ENCODE peak calls at places on chromosomes 13 and 19, in seven cellular contexts. One of them, this sample, is unnamed.

GRCh38 chr19:29587518-29587986 is 18.5 kb upstream of the POP4 start:
- DNase-seq in ELR: peak
- DNase-seq in GM06990: peak
- DNase-seq in T-helper 17 cell: peak
- DNase-seq in activated naive CD4-positive, alpha-beta T cell treated with anti-CD3 and anti-CD28 coated beads, Interleukin-2, amount 10 ng/mL, durations not matched to agents 7 days and 5 days: peak
- DNase-seq in occipital lobe: no peak
- DNase-seq in RPMI8226: no peak
- DNase-seq in this sample: no peak

GRCh38 chr13:51620165-51620983 is 36.1 kb downstream of the WDFY2 start:
- DNase-seq in T-helper 17 cell: no peak
- DNase-seq in occipital lobe: no peak
- DNase-seq in RPMI8226: no peak
- DNase-seq in activated naive CD4-positive, alpha-beta T cell treated with anti-CD3 and anti-CD28 coated beads, Interleukin-2, amount 10 ng/mL, durations not matched to agents 7 days and 5 days: no peak
- DNase-seq in GM06990: no peak
- DNase-seq in ELR: no peak
- DNase-seq in this sample: no peak

GRCh38 chr13:37797606-37798005 is 72.0 kb downstream of the TRPC4 start:
- DNase-seq in GM06990: no peak
- DNase-seq in occipital lobe: no peak
- DNase-seq in activated naive CD4-positive, alpha-beta T cell treated with anti-CD3 and anti-CD28 coated beads, Interleukin-2, amount 10 ng/mL, durations not matched to agents 7 days and 5 days: no peak
- DNase-seq in RPMI8226: no peak
- DNase-seq in ELR: no peak
- DNase-seq in T-helper 17 cell: no peak
- DNase-seq in this sample: no peak

GRCh38 chr19:9836021-9836420 is 903 bp downstream of the PIN1 start:
- DNase-seq in GM06990: no peak
- DNase-seq in ELR: peak
- DNase-seq in T-helper 17 cell: no peak
- DNase-seq in occipital lobe: no peak
- DNase-seq in RPMI8226: peak
- DNase-seq in activated naive CD4-positive, alpha-beta T cell treated with anti-CD3 and anti-CD28 coated beads, Interleukin-2, amount 10 ng/mL, durations not matched to agents 7 days and 5 days: no peak
- DNase-seq in this sample: no peak

GRCh38 chr13:37074703-37075102 is 15.2 kb upstream of the SUPT20H start:
- DNase-seq in RPMI8226: peak
- DNase-seq in occipital lobe: no peak
- DNase-seq in activated naive CD4-positive, alpha-beta T cell treated with anti-CD3 and anti-CD28 coated beads, Interleukin-2, amount 10 ng/mL, durations not matched to agents 7 days and 5 days: no peak
- DNase-seq in GM06990: no peak
- DNase-seq in ELR: peak
- DNase-seq in T-helper 17 cell: no peak
- DNase-seq in this sample: no peak

GRCh38 chr19:8017808-8018207 is 12.4 kb upstream of the ELAVL1 start:
- DNase-seq in ELR: no peak
- DNase-seq in activated naive CD4-positive, alpha-beta T cell treated with anti-CD3 and anti-CD28 coated beads, Interleukin-2, amount 10 ng/mL, durations not matched to agents 7 days and 5 days: peak
- DNase-seq in RPMI8226: peak
- DNase-seq in GM06990: no peak
- DNase-seq in T-helper 17 cell: no peak
- DNase-seq in occipital lobe: no peak
- DNase-seq in this sample: no peak

GRCh38 chr19:43923875-43924274 is 11.2 kb downstream of the ZNF45 start:
- DNase-seq in occipital lobe: no peak
- DNase-seq in activated naive CD4-positive, alpha-beta T cell treated with anti-CD3 and anti-CD28 coated beads, Interleukin-2, amount 10 ng/mL, durations not matched to agents 7 days and 5 days: no peak
- DNase-seq in GM06990: no peak
- DNase-seq in RPMI8226: no peak
- DNase-seq in ELR: no peak
- DNase-seq in T-helper 17 cell: no peak
- DNase-seq in this sample: no peak

GRCh38 chr13:32530841-32531253 is 7.7 kb downstream of the N4BP2L2 start:
- DNase-seq in GM06990: peak
- DNase-seq in ELR: peak
- DNase-seq in occipital lobe: no peak
- DNase-seq in RPMI8226: peak
- DNase-seq in T-helper 17 cell: no peak
- DNase-seq in activated naive CD4-positive, alpha-beta T cell treated with anti-CD3 and anti-CD28 coated beads, Interleukin-2, amount 10 ng/mL, durations not matched to agents 7 days and 5 days: no peak
- DNase-seq in this sample: no peak

GRCh38 chr19:41696402-41697197 is 8.5 kb upstream of the CEACAM7 start:
- DNase-seq in activated naive CD4-positive, alpha-beta T cell treated with anti-CD3 and anti-CD28 coated beads, Interleukin-2, amount 10 ng/mL, durations not matched to agents 7 days and 5 days: peak
- DNase-seq in RPMI8226: peak
- DNase-seq in ELR: peak
- DNase-seq in GM06990: no peak
- DNase-seq in occipital lobe: no peak
- DNase-seq in T-helper 17 cell: no peak
- DNase-seq in this sample: no peak

GRCh38 chr13:21973437-21974125 is 302.7 kb downstream of the FGF9 start:
- DNase-seq in T-helper 17 cell: no peak
- DNase-seq in activated naive CD4-positive, alpha-beta T cell treated with anti-CD3 and anti-CD28 coated beads, Interleukin-2, amount 10 ng/mL, durations not matched to agents 7 days and 5 days: no peak
- DNase-seq in RPMI8226: no peak
- DNase-seq in occipital lobe: no peak
- DNase-seq in GM06990: no peak
- DNase-seq in ELR: no peak
- DNase-seq in this sample: no peak

GRCh38 chr19:555474-555808 is 11.6 kb downstream of the GZMM start:
- DNase-seq in activated naive CD4-positive, alpha-beta T cell treated with anti-CD3 and anti-CD28 coated beads, Interleukin-2, amount 10 ng/mL, durations not matched to agents 7 days and 5 days: no peak
- DNase-seq in RPMI8226: no peak
- DNase-seq in ELR: no peak
- DNase-seq in T-helper 17 cell: no peak
- DNase-seq in GM06990: no peak
- DNase-seq in occipital lobe: no peak
- DNase-seq in this sample: no peak

GRCh38 chr19:14495678-14496028 is 274 bp downstream of the GIPC1 start:
- DNase-seq in RPMI8226: no peak
- DNase-seq in T-helper 17 cell: no peak
- DNase-seq in GM06990: no peak
- DNase-seq in occipital lobe: no peak
- DNase-seq in ELR: no peak
- DNase-seq in activated naive CD4-positive, alpha-beta T cell treated with anti-CD3 and anti-CD28 coated beads, Interleukin-2, amount 10 ng/mL, durations not matched to agents 7 days and 5 days: no peak
- DNase-seq in this sample: no peak

GRCh38 chr19:7790416-7790815 is 27.4 kb downstream of the CLEC4M start:
- DNase-seq in RPMI8226: no peak
- DNase-seq in GM06990: no peak
- DNase-seq in activated naive CD4-positive, alpha-beta T cell treated with anti-CD3 and anti-CD28 coated beads, Interleukin-2, amount 10 ng/mL, durations not matched to agents 7 days and 5 days: no peak
- DNase-seq in T-helper 17 cell: no peak
- DNase-seq in occipital lobe: no peak
- DNase-seq in ELR: no peak
- DNase-seq in this sample: no peak

GRCh38 chr19:16749326-16749725 is 29.7 kb downstream of the NWD1 start:
- DNase-seq in RPMI8226: no peak
- DNase-seq in GM06990: no peak
- DNase-seq in activated naive CD4-positive, alpha-beta T cell treated with anti-CD3 and anti-CD28 coated beads, Interleukin-2, amount 10 ng/mL, durations not matched to agents 7 days and 5 days: no peak
- DNase-seq in occipital lobe: no peak
- DNase-seq in ELR: no peak
- DNase-seq in T-helper 17 cell: no peak
- DNase-seq in this sample: no peak

GRCh38 chr19:7226749-7227148 is 67.5 kb downstream of the INSR start:
- DNase-seq in GM06990: no peak
- DNase-seq in occipital lobe: no peak
- DNase-seq in T-helper 17 cell: no peak
- DNase-seq in activated naive CD4-positive, alpha-beta T cell treated with anti-CD3 and anti-CD28 coated beads, Interleukin-2, amount 10 ng/mL, durations not matched to agents 7 days and 5 days: no peak
- DNase-seq in RPMI8226: no peak
- DNase-seq in ELR: no peak
- DNase-seq in this sample: no peak

GRCh38 chr19:47644743-47645499 is 36.0 kb downstream of the BICRA start:
- DNase-seq in T-helper 17 cell: no peak
- DNase-seq in occipital lobe: no peak
- DNase-seq in GM06990: no peak
- DNase-seq in RPMI8226: no peak
- DNase-seq in ELR: no peak
- DNase-seq in activated naive CD4-positive, alpha-beta T cell treated with anti-CD3 and anti-CD28 coated beads, Interleukin-2, amount 10 ng/mL, durations not matched to agents 7 days and 5 days: no peak
- DNase-seq in this sample: no peak

GRCh38 chr19:47210689-47211316 is 20.2 kb downstream of the BBC3 start:
- DNase-seq in GM06990: peak
- DNase-seq in RPMI8226: peak
- DNase-seq in activated naive CD4-positive, alpha-beta T cell treated with anti-CD3 and anti-CD28 coated beads, Interleukin-2, amount 10 ng/mL, durations not matched to agents 7 days and 5 days: peak
- DNase-seq in occipital lobe: peak
- DNase-seq in ELR: peak
- DNase-seq in T-helper 17 cell: peak
- DNase-seq in this sample: peak

GRCh38 chr13:24741016-24741662 is 22.8 kb upstream of the RNF17 start:
- DNase-seq in occipital lobe: no peak
- DNase-seq in activated naive CD4-positive, alpha-beta T cell treated with anti-CD3 and anti-CD28 coated beads, Interleukin-2, amount 10 ng/mL, durations not matched to agents 7 days and 5 days: no peak
- DNase-seq in T-helper 17 cell: no peak
- DNase-seq in RPMI8226: peak
- DNase-seq in ELR: peak
- DNase-seq in GM06990: no peak
- DNase-seq in this sample: no peak

GRCh38 chr13:94177041-94177440 is 302.4 kb downstream of the DCT start:
- DNase-seq in GM06990: no peak
- DNase-seq in ELR: no peak
- DNase-seq in T-helper 17 cell: no peak
- DNase-seq in occipital lobe: no peak
- DNase-seq in activated naive CD4-positive, alpha-beta T cell treated with anti-CD3 and anti-CD28 coated beads, Interleukin-2, amount 10 ng/mL, durations not matched to agents 7 days and 5 days: no peak
- DNase-seq in RPMI8226: no peak
- DNase-seq in this sample: no peak

This sample was measured in D721Med.